ENCODE peak calls at places on chromosomes 3 and 15, in eight cellular contexts. A is sigmoid colon, X is tibial nerve, C is transverse colon, H is stomach, E is upper lobe of left lung, D is ovary, T is SK-N-SH. U is an unnamed sample.

GRCh38 chr15:101057841-101058407 is 138.8 kb downstream of the LRRK1 start:
- DNase-seq in X (peak), C (no peak), E (no peak), D (no peak), T (peak), A (peak), H (peak), U (peak)

GRCh38 chr3:120450261-120450913 is 405 bp downstream of the FSTL1 start:
- DNase-seq in A (peak), D (peak), E (no peak), X (peak), T (no peak), H (peak), C (peak), U (no peak)

GRCh38 chr3:56851966-56852884 is 50.5 kb upstream of the ARHGEF3 start:
- DNase-seq in C (no peak), D (no peak), E (no peak), T (no peak), H (no peak), A (no peak), X (no peak), U (no peak)

GRCh38 chr3:64084640-64085039 is 61.3 kb upstream of the PSMD6 start:
- DNase-seq in H (no peak), X (no peak), E (no peak), A (no peak), C (no peak), T (no peak), D (no peak), U (no peak)

GRCh38 chr3:41259449-41260062 is 60.3 kb downstream of the CTNNB1 start:
- DNase-seq in H (no peak), E (no peak), D (no peak), T (no peak), X (no peak), A (no peak), C (no peak), U (no peak)

GRCh38 chr15:48800811-48801460 is 9.9 kb downstream of the CEP152 start:
- DNase-seq in A (no peak), T (peak), X (no peak), C (no peak), H (no peak), D (no peak), E (no peak), U (no peak)

GRCh38 chr3:128849776-128850542 is 29.5 kb upstream of the ACAD9 start:
- DNase-seq in H (no peak), T (peak), E (no peak), A (no peak), C (no peak), X (no peak), D (no peak), U (no peak)

GRCh38 chr3:80357761-80358160 is 590.0 kb upstream of the ROBO1 start:
- DNase-seq in T (no peak), D (no peak), X (no peak), C (no peak), H (no peak), A (no peak), E (no peak), U (no peak)

GRCh38 chr3:171801738-171802600 is 8.3 kb downstream of the PLD1 start:
- DNase-seq in D (no peak), C (no peak), H (no peak), X (no peak), T (no peak), E (no peak), A (no peak), U (no peak)

GRCh38 chr3:194439915-194440550 is 41.0 kb upstream of the GP5 start:
- DNase-seq in C (no peak), X (no peak), E (no peak), H (no peak), T (no peak), A (no peak), D (no peak), U (no peak)

GRCh38 chr15:47188766-47189507 is 528.4 kb upstream of the SEMA6D start:
- DNase-seq in X (no peak), C (no peak), T (no peak), E (no peak), D (no peak), H (no peak), A (no peak), U (no peak)

DNA sequence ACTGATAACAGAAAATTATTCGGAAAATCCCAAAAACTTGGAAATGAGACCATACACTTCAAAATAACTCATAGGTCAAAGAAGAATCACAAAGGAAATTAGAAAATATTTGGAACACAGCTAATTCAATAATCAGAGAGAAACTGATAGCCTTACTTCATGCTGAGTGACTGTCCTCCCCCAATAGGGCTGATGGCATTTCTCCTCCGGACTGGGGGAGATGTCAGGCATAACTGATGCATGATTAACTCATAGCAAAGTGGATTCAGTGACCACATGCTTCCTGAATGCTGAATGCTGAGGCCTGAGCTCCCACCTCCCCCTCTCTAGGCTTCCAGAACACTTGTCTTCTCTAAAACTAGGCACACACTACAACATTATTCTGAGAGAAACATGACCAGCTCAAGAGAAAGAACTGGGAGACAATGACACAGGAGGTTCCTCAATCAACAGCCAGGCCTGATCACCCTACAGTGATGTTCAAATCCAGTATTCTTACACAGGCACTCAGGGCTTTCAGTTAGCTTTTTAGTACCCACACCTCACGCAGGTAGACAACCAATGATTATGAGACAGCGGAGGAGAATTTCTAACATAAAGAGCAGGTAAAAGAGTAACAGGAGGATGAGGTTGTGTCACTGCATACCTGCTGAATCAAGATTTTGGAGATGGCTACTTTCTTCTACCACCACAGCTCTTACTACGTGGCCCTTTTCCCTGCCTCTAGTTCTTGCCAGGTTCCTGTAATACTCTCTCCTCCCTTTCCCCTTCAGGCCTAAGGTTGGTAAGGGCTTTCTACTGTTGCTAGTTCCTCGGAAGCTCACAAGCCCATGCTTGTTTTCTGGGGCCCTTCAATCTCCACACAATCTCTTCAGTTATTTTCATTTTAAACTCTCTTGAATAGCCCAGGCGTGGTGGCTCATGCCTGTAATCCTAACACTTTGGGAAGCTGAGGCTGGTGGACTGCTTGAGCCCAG is 96.1 kb downstream of the FMN1 start:
- DNase-seq in C (no peak), T (no peak), D (no peak), A (no peak), X (no peak), H (no peak), E (no peak), U (no peak)
- TF ChIP-seq EP300 in C (no peak), T (peak), D (no peak), A (no peak), X (no peak), H (no peak), E (no peak), U (no peak)

DNA sequence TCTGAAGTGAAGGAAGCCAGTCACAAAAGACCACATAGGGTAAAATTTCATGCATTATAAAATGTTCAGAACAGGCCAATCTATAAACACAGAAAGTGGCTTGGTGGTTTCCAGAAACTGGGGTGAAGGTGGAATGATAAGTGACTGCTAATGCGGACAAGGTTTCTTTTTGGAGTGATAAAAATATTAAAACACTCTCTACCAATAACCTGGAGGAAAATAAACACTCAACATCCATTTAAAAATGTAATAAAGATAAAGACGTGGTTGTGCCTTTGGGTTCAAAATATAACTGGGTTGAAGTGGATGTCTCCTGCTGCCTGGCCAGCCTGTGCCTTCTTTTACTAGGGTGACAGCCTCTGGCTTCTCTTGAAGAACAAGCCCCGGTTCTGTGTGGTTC is 70.9 kb upstream of the GCNT3 start:
- DNase-seq in A (peak), C (no peak), T (no peak), D (no peak), H (no peak), X (no peak), E (no peak), U (no peak)
- TF ChIP-seq EP300 in A (no peak), C (no peak), T (no peak), D (no peak), H (no peak), X (no peak), E (no peak), U (no peak)

DNA sequence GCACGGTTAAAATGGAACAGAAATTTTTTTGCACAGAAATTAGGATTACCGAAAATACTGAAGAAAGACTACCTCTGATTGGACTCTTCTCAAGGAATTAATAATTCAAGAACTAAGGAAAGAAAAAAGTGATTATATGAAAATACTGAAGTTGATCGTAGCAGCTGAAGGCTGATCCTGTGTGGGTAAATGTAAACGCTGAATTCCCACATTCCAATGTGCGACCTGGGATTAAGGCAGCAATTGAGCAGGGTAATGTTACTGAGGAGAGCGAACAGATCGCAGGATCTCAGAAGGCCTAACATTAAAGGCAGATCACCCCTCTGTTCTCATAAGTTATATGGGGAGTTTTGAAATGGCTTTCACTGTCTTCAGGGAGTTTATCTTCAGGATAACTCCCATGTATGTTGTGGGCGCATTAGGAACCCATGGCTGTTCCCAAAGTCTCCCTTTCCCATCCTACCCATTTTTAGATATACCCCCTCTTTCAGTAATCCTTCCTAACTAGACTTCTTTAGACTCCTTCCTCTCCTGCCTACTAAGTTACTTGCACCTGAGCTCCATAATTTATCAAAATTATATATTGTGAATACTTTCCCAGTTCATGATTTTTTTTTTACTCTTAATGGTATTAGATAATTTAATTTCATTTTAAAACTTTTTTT is 1.0 kb upstream of the UBL7 start:
- DNase-seq in T (no peak), A (no peak), H (no peak), D (no peak), X (no peak), E (no peak), C (no peak), U (no peak)
- TF ChIP-seq EP300 in T (no peak), A (no peak), H (no peak), D (no peak), X (no peak), E (no peak), C (no peak), U (no peak)

GRCh38 chr3:143644370-143645089 is 203.7 kb downstream of the SLC9A9 start:
- DNase-seq in D (no peak), E (peak), T (peak), H (peak), A (no peak), C (peak), X (peak), U (no peak)
- TF ChIP-seq EP300 in D (no peak), E (no peak), T (no peak), H (no peak), A (no peak), C (no peak), X (no peak), U (no peak)